ENCODE peak calls at places on chromosomes 12 and 14, in four cellular contexts. U is endothelial cell of umbilical vein, B is GM12878, Z is IMR-90. K is an unnamed sample.

GRCh38 chr12:88471641-88472040 is 108.6 kb downstream of the KITLG start:
- DNase-seq in U (no peak), B (no peak), Z (peak; percentile 77), K (no peak)

GRCh38 chr14:74892745-74893144 is 11.0 kb downstream of the DLST start:
- DNase-seq in U (no peak), B (no peak), Z (no peak), K (no peak)

GRCh38 chr12:132408001-132408400 is 78.6 kb upstream of the GALNT9 start:
- DNase-seq in U (no peak), B (no peak), Z (no peak), K (no peak)

GRCh38 chr14:77491056-77491455 is 7.6 kb downstream of the ISM2 start:
- DNase-seq in U (no peak), B (no peak), Z (no peak), K (no peak)

GRCh38 chr12:68435816-68436215 is 103.7 kb upstream of the MDM1 start:
- DNase-seq in U (no peak), B (no peak), Z (peak; percentile 93), K (no peak)

GRCh38 chr12:58249610-58250009 is 308.2 kb downstream of the ATP23 start:
- DNase-seq in U (peak; percentile 67), B (no peak), Z (no peak), K (no peak)

GRCh38 chr12:123956249-123956648 is 16.4 kb downstream of the CCDC92 start:
- DNase-seq in U (no peak), B (no peak), Z (no peak), K (no peak)

GRCh38 chr12:130639759-130640158 is 76.3 kb downstream of the RIMBP2 start:
- DNase-seq in U (no peak), B (no peak), Z (no peak), K (no peak)

GRCh38 chr12:93379432-93380308 is 1.9 kb downstream of the NUDT4 start:
- DNase-seq in U (peak; percentile 42), B (no peak), Z (peak; percentile 14), K (no peak)

GRCh38 chr12:54571166-54571856 is 17.1 kb downstream of the PPP1R1A start:
- DNase-seq in U (no peak), B (no peak), Z (no peak), K (no peak)

GRCh38 chr12:48961331-48961730 is 4.0 kb upstream of the ARF3 start:
- DNase-seq in U (peak; percentile 40), B (no peak), Z (no peak), K (no peak)

GRCh38 chr12:19066471-19067001 is 63.0 kb upstream of the PLEKHA5 start:
- DNase-seq in U (no peak), B (no peak), Z (no peak), K (no peak)

GRCh38 chr12:28222081-28222700 is 31.9 kb downstream of the CCDC91 start:
- DNase-seq in U (no peak), B (no peak), Z (no peak), K (no peak)

GRCh38 chr12:2682301-2683282 is 112.2 kb upstream of the FKBP4 start:
- DNase-seq in U (peak; percentile 30), B (no peak), Z (peak; percentile 54), K (peak; percentile 17)

GRCh38 chr14:22220427-22220826 is 368.6 kb downstream of the DAD1 start:
- DNase-seq in U (no peak), B (no peak), Z (peak; percentile 70), K (no peak)

GRCh38 chr12:124740691-124741137 is 123.0 kb downstream of the SCARB1 start:
- DNase-seq in U (peak; percentile 87), B (no peak), Z (peak; percentile 66), K (no peak)

GRCh38 chr12:78959556-78959955 is 95.0 kb downstream of the SYT1 start:
- DNase-seq in U (peak; percentile 32), B (no peak), Z (no peak), K (no peak)

GRCh38 chr12:77204055-77204454 is 138.7 kb upstream of the E2F7 start:
- DNase-seq in U (peak; percentile 12), B (no peak), Z (peak; percentile 5), K (no peak)

GRCh38 chr12:104827587-104827986 is 130.5 kb downstream of the SLC41A2 start:
- DNase-seq in U (no peak), B (no peak), Z (no peak), K (peak; percentile 17)

GRCh38 chr12:117145597-117146154 is 44.6 kb downstream of the FBXO21 start:
- DNase-seq in U (no peak), B (no peak), Z (no peak), K (no peak)

GRCh38 chr12:49339464-49339861 is 2.5 kb upstream of the C1QL4 start:
- DNase-seq in U (no peak), B (no peak), Z (no peak), K (no peak)

GRCh38 chr12:27333311-27334009 is 824 bp downstream of the BMAL2 start:
- DNase-seq in U (peak; percentile 30), B (no peak), Z (no peak), K (peak; percentile 9)

GRCh38 chr12:64105026-64105425 is 117.1 kb downstream of the KICS2 start:
- DNase-seq in U (no peak), B (no peak), Z (no peak), K (no peak)

GRCh38 chr12:107761502-107761904 is 566 bp upstream of the PRDM4 start:
- DNase-seq in U (no peak), B (no peak), Z (no peak), K (no peak)

GRCh38 chr12:39102474-39103209 is 197.3 kb upstream of the CPNE8 start:
- DNase-seq in U (no peak), B (no peak), Z (no peak), K (no peak)

GRCh38 chr12:113154351-113154973 is 4.9 kb downstream of the CFAP73 start:
- DNase-seq in U (peak; percentile 22), B (no peak), Z (peak; percentile 28), K (no peak)

GRCh38 chr12:19739195-19739776 is 300.0 kb downstream of the AEBP2 start:
- DNase-seq in U (peak; percentile 92), B (peak; percentile 16), Z (peak; percentile 75), K (peak; percentile 7)

GRCh38 chr12:116498471-116498870 is 60.7 kb upstream of the MAP1LC3B2 start:
- DNase-seq in U (no peak), B (no peak), Z (no peak), K (no peak)

GRCh38 chr12:44465139-44465538 is 411.0 kb downstream of the NELL2 start:
- DNase-seq in U (no peak), B (no peak), Z (no peak), K (no peak)

GRCh38 chr12:132506328-132506727 is 16.4 kb downstream of the FBRSL1 start:
- DNase-seq in U (no peak), B (no peak), Z (no peak), K (no peak)

GRCh38 chr12:46133751-46134150 is 135.1 kb downstream of the SLC38A1 start:
- DNase-seq in U (no peak), B (no peak), Z (peak; percentile 18), K (no peak)

GRCh38 chr12:64780220-64780530 is 21.0 kb upstream of the GNS start:
- DNase-seq in U (no peak), B (no peak), Z (no peak), K (no peak)

GRCh38 chr12:96501908-96502307 is 12.5 kb downstream of the CFAP54 start:
- DNase-seq in U (no peak), B (no peak), Z (no peak), K (peak; percentile 45)

GRCh38 chr12:96502477-96502876 is 13.1 kb downstream of the CFAP54 start:
- DNase-seq in U (peak; percentile 62), B (peak; percentile 78), Z (no peak), K (peak; percentile 22)

GRCh38 chr12:96502949-96503532 is 13.7 kb downstream of the CFAP54 start:
- DNase-seq in U (no peak), B (no peak), Z (no peak), K (no peak)

GRCh38 chr12:96501139-96501741 is 11.9 kb downstream of the CFAP54 start:
- DNase-seq in U (peak; percentile 94), B (peak; percentile 69), Z (peak; percentile 61), K (peak; percentile 11)

DNA sequence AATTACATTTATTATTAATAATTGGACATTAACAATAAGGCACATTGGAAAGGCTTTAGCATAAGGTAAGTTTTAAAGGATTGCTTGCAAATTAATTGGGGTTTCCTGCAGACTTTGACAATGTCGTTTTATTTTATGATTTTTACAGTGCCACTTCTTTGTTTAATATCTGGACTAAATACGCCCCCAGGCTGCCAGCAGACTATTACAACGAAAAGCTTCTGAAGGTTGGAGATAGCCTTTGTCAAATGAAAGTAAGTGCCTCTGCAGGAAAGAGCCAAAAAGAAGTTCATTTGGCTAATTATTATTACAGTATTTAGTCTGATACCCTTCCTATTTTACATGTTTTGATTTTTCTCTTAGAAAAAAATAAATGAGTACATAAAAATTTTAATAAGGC is 11.3 kb downstream of the CFAP54 start:
- DNase-seq in U (no peak), B (no peak), Z (peak; percentile 40), K (no peak)
- H3K27ac ChIP-seq in U (peak overlapping the region; percentile 99), B (peak overlapping the region; percentile 62), Z (peak overlapping the region; percentile 84), K (no peak overlapping the region)

DNA sequence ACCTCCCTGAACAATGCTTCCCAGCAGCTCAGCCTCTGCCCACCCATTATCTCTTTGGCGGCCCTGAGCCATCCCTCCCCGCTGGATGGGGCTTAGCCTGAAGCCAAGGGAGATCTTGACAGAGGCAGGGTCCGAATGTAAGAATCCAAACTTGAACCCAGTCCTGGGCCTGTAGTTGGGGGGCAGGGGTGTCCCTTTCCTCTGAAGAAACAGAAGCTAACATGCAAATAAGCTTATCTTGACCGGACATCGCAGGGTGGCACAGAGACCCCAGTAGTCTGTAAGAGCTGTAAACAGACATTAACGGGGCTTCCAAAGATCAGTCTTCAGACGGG is 6.0 kb downstream of the DLK1 start:
- DNase-seq in U (no peak), B (no peak), Z (no peak), K (no peak)
- TF ChIP-seq FOS in U (no peak), B (no peak), Z (no peak), K (no peak)

DNA sequence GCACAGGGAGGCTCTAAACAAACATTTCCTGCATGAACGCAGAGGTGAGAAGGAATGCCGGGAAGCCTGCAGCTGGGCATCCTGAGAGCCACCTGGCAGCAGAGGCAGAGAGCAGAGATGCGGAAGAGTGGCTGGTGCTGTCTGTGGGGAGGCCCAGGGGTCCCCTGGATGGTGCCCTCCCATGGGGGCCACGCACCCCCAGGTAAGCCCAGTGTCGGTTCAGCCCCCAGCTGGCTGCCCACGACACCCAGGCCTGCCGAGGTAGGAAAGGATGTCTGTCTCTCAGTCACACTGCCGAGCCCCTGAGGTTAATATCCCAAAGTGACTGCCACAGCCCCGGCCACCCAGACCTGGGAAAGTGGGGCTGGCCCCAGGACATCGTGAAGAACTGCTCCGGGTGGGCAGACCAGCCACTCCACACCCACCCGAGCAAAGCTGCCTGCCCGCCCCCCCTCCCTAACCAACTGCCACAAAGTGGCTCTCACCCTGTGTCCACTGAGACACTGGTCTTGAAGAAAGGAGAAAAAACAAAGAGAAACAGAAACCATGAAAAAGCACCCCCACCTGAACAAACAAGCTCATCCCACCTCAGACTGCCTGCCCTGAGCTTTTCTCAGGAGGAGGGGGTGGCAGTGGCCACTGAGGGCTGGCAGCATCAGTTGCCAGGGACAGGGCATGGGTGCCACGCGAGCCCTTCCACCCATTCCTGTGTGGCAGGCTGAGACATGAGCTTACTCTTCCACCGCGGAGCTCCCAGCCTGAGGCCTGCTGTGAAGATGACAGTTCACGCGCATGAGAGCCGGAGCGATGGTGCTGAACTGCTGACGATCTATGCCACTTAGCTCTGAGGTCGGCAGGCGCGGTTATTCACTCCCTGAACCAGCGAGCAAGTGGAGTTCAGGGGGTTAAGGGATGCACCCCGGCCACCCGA is 40.8 kb downstream of the CCDC88C start:
- DNase-seq in U (no peak), B (no peak), Z (no peak), K (no peak)
- H3K27ac ChIP-seq in U (no peak overlapping the region), B (peak overlapping the region; percentile 45), Z (no peak overlapping the region), K (no peak overlapping the region)

GRCh38 chr14:89900822-89901221 is 53.7 kb downstream of the EFCAB11 start:
- DNase-seq in U (peak; percentile 5), B (no peak), Z (peak; percentile 83), K (no peak)
- TF ChIP-seq FOS in U (no peak), B (no peak), Z (peak; percentile 11), K (no peak)

K was measured in K562.